ENCODE peak calls at places on chromosome 4, in four cellular contexts. Y is glutamatergic neuron, X is fibroblast of pulmonary artery, Z is testis. G is an unnamed sample.

GRCh38 chr4:37812713-37813112 is 13.8 kb upstream of the PGM2 start:
- DNase-seq in Y (no peak), X (peak), Z (no peak), G (no peak)

GRCh38 chr4:8694226-8694625 is 101.7 kb downstream of the CPZ start:
- DNase-seq in Y (no peak), X (no peak), Z (no peak), G (no peak)

GRCh38 chr4:1512081-1512737 is 106.0 kb upstream of the NKX1-1 start:
- DNase-seq in Y (no peak), X (no peak), Z (no peak), G (no peak)

GRCh38 chr4:55549888-55550287 is 3.2 kb upstream of the CLOCK start:
- DNase-seq in Y (no peak), X (peak), Z (no peak), G (no peak)

GRCh38 chr4:185011408-185011807 is 6.9 kb upstream of the HELT start:
- DNase-seq in Y (peak), X (no peak), Z (no peak), G (peak)

GRCh38 chr4:6450709-6451108 is 21.7 kb downstream of the PPP2R2C start:
- DNase-seq in Y (no peak), X (no peak), Z (no peak), G (no peak)

GRCh38 chr4:188778880-188779279 is 639.6 kb downstream of the TRIML1 start:
- DNase-seq in Y (no peak), X (peak), Z (no peak), G (no peak)

GRCh38 chr4:123564758-123565346 is 168.3 kb downstream of the SPRY1 start:
- DNase-seq in Y (peak), X (peak), Z (peak), G (peak)

GRCh38 chr4:149056615-149057014 is 614.4 kb upstream of the NR3C2 start:
- DNase-seq in Y (no peak), X (no peak), Z (no peak), G (no peak)

GRCh38 chr4:146370841-146371240 is 150.9 kb downstream of the SLC10A7 start:
- DNase-seq in Y (no peak), X (peak), Z (no peak), G (no peak)

GRCh38 chr4:3223346-3223745 is 25.6 kb upstream of the MSANTD1 start:
- DNase-seq in Y (no peak), X (no peak), Z (no peak), G (no peak)

GRCh38 chr4:73131281-73131680 is 61.8 kb upstream of the COX18 start:
- DNase-seq in Y (no peak), X (no peak), Z (no peak), G (no peak)

GRCh38 chr4:152680988-152681731 is 1.4 kb upstream of the TMEM154 start:
- DNase-seq in Y (no peak), X (peak), Z (no peak), G (no peak)

GRCh38 chr4:102665527-102665926 is 95.2 kb downstream of the MANBA start:
- DNase-seq in Y (no peak), X (no peak), Z (no peak), G (no peak)

GRCh38 chr4:46937493-46937892 is 28.4 kb upstream of the COX7B2 start:
- DNase-seq in Y (no peak), X (peak), Z (no peak), G (no peak)
- TF ChIP-seq CTCF in Y (peak), X (peak), Z (no peak), G (peak)

GRCh38 chr4:139761461-139761860 is 95.8 kb downstream of the MGST2 start:
- DNase-seq in Y (no peak), X (peak), Z (no peak), G (no peak)
- TF ChIP-seq CTCF in Y (peak), X (peak), Z (no peak), G (peak)

GRCh38 chr4:122205687-122206086 is 53.6 kb downstream of the BLTP1 start:
- DNase-seq in Y (no peak), X (no peak), Z (no peak), G (no peak)
- TF ChIP-seq CTCF in Y (no peak), X (no peak), Z (no peak), G (no peak)

DNA sequence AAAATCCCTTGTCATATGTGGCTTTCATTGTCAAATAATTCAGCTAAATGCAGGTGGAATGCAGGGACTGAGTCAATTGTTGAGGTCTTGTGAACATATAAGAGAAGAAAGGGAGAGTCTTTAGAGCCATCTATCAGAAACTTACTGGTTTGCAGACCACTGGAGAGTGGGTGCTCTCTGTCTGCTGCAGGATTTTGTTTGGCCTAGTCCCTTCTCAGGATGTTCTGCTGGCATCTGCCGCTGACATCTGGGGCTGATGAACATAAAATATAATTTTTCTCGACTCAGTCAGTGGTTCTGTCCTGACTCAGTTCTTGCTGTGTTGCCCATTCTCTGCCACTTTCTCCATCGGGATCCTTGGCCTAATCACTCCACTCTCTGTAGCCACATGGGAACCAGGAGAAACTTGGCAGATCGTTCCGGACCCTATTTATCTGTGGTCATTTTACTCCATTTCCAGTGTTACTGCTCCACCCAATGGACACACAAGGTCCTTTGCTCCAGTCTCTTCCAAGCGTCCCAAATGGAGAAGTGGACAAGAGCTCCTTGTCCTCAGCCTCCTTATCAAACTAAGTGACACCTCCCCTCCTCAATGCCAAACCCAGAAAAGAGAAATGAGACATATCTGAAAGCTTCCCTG is 436.2 kb downstream of the FAT4 start:
- DNase-seq in Y (no peak), X (peak), Z (peak), G (peak)
- TF ChIP-seq CTCF in Y (no peak), X (peak), Z (no peak), G (no peak)

GRCh38 chr4:94390804-94391410 is 48.3 kb upstream of the HPGDS start:
- DNase-seq in Y (no peak), X (peak), Z (peak), G (peak)
- TF ChIP-seq CTCF in Y (peak), X (peak), Z (peak), G (peak)

GRCh38 chr4:183157215-183157614 is 58.2 kb downstream of the WWC2 start:
- DNase-seq in Y (no peak), X (no peak), Z (no peak), G (no peak)
- TF ChIP-seq CTCF in Y (no peak), X (peak), Z (no peak), G (no peak)

GRCh38 chr4:108637856-108638255 is 12.5 kb upstream of the OSTC start:
- DNase-seq in Y (no peak), X (peak), Z (no peak), G (no peak)
- TF ChIP-seq CTCF in Y (no peak), X (peak), Z (no peak), G (no peak)

GRCh38 chr4:172809998-172810397 is 358.6 kb upstream of the GALNT7 start:
- DNase-seq in Y (no peak), X (no peak), Z (no peak), G (no peak)
- TF ChIP-seq CTCF in Y (no peak), X (no peak), Z (no peak), G (no peak)